ENCODE peak calls at places on chromosomes 13 and 19, in ten cellular contexts. N is prostate gland, O is suprapubic skin, G is lower leg skin, A is IMR-90, D is transverse colon, J is Peyer's patch, X is vagina, Q is uterus, I is esophagus muscularis mucosa. P is an unnamed sample.
A peak's percentile ranks its signal among the peaks of the same experiment; 100 is the strongest.

GRCh38 chr13:44364019-44364418 is 9.6 kb upstream of the SERP2 start:
- DNase-seq in N (no peak), O (no peak), G (no peak), A (no peak), D (no peak), J (no peak), X (no peak), Q (no peak), I (no peak), P (no peak)

GRCh38 chr19:30367421-30367820 is 4.8 kb upstream of the ZNF536 start:
- DNase-seq in N (no peak), O (no peak), G (peak; percentile 66), A (no peak), D (no peak), J (no peak), X (no peak), Q (no peak), I (no peak), P (no peak)

GRCh38 chr13:41960195-41960699 is 662 bp downstream of the VWA8 start:
- DNase-seq in N (no peak), O (no peak), G (no peak), A (peak; percentile 29), D (peak; percentile 15), J (peak; percentile 48), X (no peak), Q (no peak), I (no peak), P (peak; percentile 7)

GRCh38 chr19:4908781-4909171 is 525 bp upstream of the UHRF1 start:
- DNase-seq in N (no peak), O (no peak), G (no peak), A (no peak), D (no peak), J (no peak), X (no peak), Q (no peak), I (no peak), P (no peak)

GRCh38 chr19:2476451-2477140 is 669 bp downstream of the GADD45B start:
- DNase-seq in N (no peak), O (no peak), G (no peak), A (peak; percentile 74), D (peak; percentile 67), J (peak; percentile 69), X (no peak), Q (peak; percentile 50), I (no peak), P (no peak)

GRCh38 chr13:106709509-106709908 is 141.6 kb upstream of the ARGLU1 start:
- DNase-seq in N (no peak), O (no peak), G (no peak), A (no peak), D (no peak), J (no peak), X (no peak), Q (no peak), I (no peak), P (no peak)

GRCh38 chr19:2270572-2271515 is 11.1 kb downstream of the PEAK3 start:
- DNase-seq in N (peak; percentile 78), O (peak; percentile 91), G (peak; percentile 98), A (peak; percentile 84), D (peak; percentile 83), J (peak; percentile 90), X (no peak), Q (peak; percentile 86), I (peak; percentile 97), P (peak; percentile 82)

GRCh38 chr19:53092723-53093122 is 10.5 kb downstream of the ZNF160 start:
- DNase-seq in N (no peak), O (no peak), G (no peak), A (no peak), D (no peak), J (no peak), X (no peak), Q (no peak), I (no peak), P (no peak)

GRCh38 chr13:84661718-84662117 is 779.4 kb upstream of the SLITRK1 start:
- DNase-seq in N (no peak), O (no peak), G (no peak), A (peak; percentile 5), D (no peak), J (no peak), X (no peak), Q (no peak), I (no peak), P (no peak)

GRCh38 chr19:51292971-51293370 is 18.5 kb upstream of the IGLON5 start:
- DNase-seq in N (no peak), O (no peak), G (peak; percentile 53), A (no peak), D (no peak), J (no peak), X (no peak), Q (no peak), I (no peak), P (no peak)

GRCh38 chr13:20461481-20461859 is 64.2 kb downstream of the CRYL1 start:
- DNase-seq in N (no peak), O (no peak), G (no peak), A (peak; percentile 49), D (no peak), J (no peak), X (peak; percentile 62), Q (no peak), I (peak; percentile 80), P (no peak)

DNA sequence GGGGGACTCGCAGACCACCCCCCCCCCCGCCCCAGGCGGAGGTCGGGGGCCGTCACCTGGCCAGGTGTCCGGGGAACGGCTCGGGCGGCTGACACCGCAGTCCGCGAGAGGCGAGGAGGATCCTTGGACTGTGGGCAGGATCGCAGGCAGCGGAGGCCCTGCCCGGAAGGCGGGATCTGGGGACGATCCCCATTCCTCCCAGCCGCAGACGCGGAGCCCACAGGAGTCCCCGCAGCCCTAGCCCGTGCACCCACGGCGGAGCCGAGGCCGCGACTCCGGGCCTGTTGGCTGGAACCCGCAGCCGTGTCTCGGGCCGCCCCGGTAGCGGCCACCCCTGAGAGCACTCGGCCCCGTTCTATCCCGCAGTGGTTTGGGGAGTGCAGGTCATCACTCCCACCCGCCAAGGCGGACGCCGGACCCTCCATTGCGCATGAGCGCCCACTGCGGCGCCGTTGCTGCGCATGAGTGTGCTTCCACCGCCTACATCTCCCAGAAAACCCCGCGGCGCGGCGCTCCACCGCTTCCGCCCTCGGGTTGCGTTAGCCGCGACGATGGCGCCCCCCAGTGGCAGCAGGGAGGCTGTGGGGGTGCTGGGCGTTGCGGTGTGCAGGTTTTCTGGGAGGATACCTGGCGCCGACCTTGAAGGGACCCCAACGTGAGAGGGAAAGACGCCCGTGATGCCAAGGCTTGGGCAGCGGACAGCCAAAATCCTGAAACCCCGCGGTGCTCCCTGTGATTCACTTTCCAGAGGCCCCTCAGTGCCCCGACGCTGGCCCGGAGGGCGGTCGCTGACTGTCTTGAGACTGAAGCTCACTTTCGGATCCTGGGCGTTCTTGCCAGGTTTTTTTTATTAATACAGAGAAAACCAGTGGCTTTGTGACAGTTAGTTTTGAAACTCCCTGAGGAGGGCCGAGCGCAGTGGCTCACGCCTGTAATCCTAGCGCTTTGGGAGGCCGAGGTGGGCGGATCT is 4.4 kb upstream of the ZNF329 start:
- DNase-seq in N (peak; percentile 95), O (peak; percentile 96), G (peak; percentile 99), A (peak; percentile 91), D (peak; percentile 97), J (peak; percentile 98), X (peak; percentile 90), Q (peak; percentile 95), I (peak; percentile 97), P (peak; percentile 85)
- TF ChIP-seq POLR2A in N (peak; percentile 72), O (peak; percentile 56), G (no peak), A (peak; percentile 62), D (peak; percentile 71), J (peak; percentile 45), X (no peak), Q (peak; percentile 82), I (peak; percentile 22), P (peak; percentile 75)

DNA sequence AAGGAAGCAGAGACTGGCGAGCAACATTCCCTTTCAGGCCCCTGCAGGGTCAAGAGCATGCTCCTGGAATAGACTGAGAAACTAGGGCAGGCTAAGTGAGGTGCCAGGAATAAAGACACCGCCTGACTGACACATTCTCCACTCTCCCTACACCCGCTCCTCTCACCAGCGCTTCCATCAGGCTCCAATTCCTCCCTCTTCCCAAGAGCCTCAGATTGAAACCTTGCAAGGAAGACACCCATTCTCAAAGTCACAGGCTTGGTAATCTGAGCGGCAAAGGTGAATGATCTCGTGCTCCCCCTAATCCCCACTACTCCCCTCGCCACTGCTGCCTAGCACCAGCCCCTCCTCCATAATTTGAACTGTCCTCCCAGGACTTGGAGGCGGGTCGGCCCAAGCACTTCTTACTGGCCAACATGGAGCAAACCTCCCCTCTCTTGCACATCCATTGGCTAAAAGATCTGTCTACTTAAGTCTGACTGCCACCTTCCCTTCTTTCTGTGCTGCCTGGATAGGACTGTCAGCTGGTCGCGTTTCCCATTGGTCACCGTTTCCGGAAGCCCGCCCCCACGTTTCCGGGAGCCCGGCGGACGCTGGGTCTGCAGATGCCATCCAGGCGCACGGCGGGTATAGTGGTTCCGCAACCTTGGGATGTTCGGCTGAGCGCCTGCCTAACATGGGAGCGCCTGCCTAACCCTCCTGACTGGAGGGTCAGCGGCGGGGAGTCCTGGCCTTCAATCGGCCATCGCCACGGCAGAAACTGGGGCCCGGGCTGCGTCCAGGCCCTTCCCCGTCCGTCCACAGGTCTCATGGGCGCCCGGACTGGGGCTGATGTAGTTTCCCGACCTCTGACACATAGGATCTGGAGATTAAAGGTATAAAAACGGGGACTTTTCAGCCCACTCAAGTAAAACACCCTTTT is 33.6 kb downstream of the ZNF383 start:
- DNase-seq in N (peak; percentile 75), O (no peak), G (peak; percentile 87), A (peak; percentile 97), D (peak; percentile 48), J (peak; percentile 62), X (no peak), Q (peak; percentile 75), I (peak; percentile 93), P (peak; percentile 97)
- TF ChIP-seq POLR2A in N (no peak), O (no peak), G (no peak), A (no peak), D (peak; percentile 29), J (no peak), X (no peak), Q (peak; percentile 30), I (no peak), P (peak; percentile 49)

DNA sequence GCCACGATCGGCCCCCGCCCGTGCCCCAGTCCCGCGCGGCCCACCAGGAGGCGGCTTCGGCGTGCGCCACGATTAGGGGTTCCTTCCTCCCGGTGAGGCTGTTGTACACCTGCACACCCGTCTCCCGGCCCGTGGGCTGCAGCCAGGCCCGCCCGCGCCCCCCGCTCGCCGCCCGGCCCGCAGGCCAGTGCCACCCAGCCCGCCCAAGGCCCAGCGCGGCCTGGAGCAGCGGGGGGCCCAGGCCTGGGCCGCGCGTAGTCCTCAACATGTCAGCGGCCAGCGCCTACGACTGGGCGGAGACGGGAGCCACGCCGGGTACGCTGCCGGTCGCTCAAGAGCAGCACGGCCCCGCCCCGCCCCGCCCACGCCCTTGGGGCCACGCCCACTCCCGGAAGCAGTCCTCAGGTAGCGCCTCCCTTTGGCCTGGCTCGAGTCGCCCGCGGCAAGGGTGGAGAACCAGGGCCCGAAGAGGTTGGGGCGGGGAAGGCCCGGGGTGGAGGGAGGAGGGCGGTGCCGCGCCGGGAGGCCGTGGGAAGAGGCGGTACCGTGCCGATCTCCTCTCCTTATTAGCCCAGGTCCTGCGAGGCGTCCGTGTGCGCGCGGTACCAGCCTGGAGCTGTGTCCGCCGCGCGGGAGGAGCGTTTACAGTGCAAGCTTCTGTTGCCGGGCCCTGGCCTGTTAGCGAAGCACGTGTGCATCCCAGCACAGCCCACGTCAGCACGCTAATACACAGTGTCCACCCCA is at the start of gene CARS2:
- DNase-seq in N (peak; percentile 96), O (peak; percentile 98), G (peak; percentile 99), A (peak; percentile 91), D (peak; percentile 98), J (peak; percentile 98), X (peak; percentile 97), Q (peak; percentile 97), I (peak; percentile 99), P (peak; percentile 99)
- TF ChIP-seq POLR2A in N (peak; percentile 70), O (peak; percentile 66), G (peak; percentile 15), A (peak; percentile 71), D (peak; percentile 63), J (peak; percentile 70), X (no peak), Q (peak; percentile 80), I (peak; percentile 26), P (peak; percentile 73)

GRCh38 chr19:55641376-55642152 is 762 bp downstream of the ZNF580 start:
- DNase-seq in N (no peak), O (no peak), G (no peak), A (peak; percentile 18), D (no peak), J (no peak), X (no peak), Q (no peak), I (no peak), P (peak; percentile 95)
- TF ChIP-seq POLR2A in N (no peak), O (no peak), G (no peak), A (no peak), D (peak; percentile 15), J (no peak), X (no peak), Q (no peak), I (no peak), P (peak; percentile 7)

P was measured in H54.